ENCODE peak calls at places on chromosomes 12 and 14, in five cellular contexts. S, O, T, D and Q are unnamed samples.

GRCh38 chr14:81298911-81299310 is 78.2 kb upstream of the GTF2A1 start:
- DNase-seq in S (no peak), O (no peak), T (no peak), D (no peak), Q (no peak)

GRCh38 chr14:105492966-105493871 is 2.2 kb downstream of the TEDC1 start:
- DNase-seq in S (no peak), O (no peak), T (no peak), D (no peak), Q (no peak)

GRCh38 chr14:51394804-51395203 is 154.8 kb downstream of the TMX1 start:
- DNase-seq in S (no peak), O (no peak), T (no peak), D (no peak), Q (peak)

GRCh38 chr12:132940071-132940719 is 15.9 kb downstream of the ZNF605 start:
- DNase-seq in S (no peak), O (no peak), T (no peak), D (no peak), Q (no peak)

GRCh38 chr12:7091660-7092228 is 501 bp downstream of the C1R start:
- DNase-seq in S (no peak), O (no peak), T (no peak), D (no peak), Q (no peak)

GRCh38 chr12:119857036-119857435 is 20.1 kb downstream of the CIT start:
- DNase-seq in S (no peak), O (no peak), T (no peak), D (no peak), Q (no peak)

GRCh38 chr14:77264466-77265186 is 6.4 kb downstream of the NGB start:
- DNase-seq in S (no peak), O (no peak), T (no peak), D (no peak), Q (no peak)

GRCh38 chr12:15996254-15996653 is 85.1 kb downstream of the DERA start:
- DNase-seq in S (no peak), O (no peak), T (no peak), D (no peak), Q (peak)

GRCh38 chr14:104227806-104228205 is 89.4 kb downstream of the KIF26A start:
- DNase-seq in S (no peak), O (no peak), T (no peak), D (no peak), Q (no peak)

GRCh38 chr14:97523936-97524335 is 726.8 kb downstream of the VRK1 start:
- DNase-seq in S (no peak), O (peak), T (no peak), D (no peak), Q (no peak)

GRCh38 chr12:113880337-113880736 is 85.8 kb downstream of the RBM19 start:
- DNase-seq in S (no peak), O (no peak), T (no peak), D (no peak), Q (no peak)

GRCh38 chr14:57329833-57330232 is 60.6 kb upstream of the NAA30 start:
- DNase-seq in S (no peak), O (no peak), T (no peak), D (no peak), Q (no peak)

GRCh38 chr12:68042212-68042699 is 53.0 kb downstream of the IFNG-AS1 start:
- DNase-seq in S (no peak), O (no peak), T (no peak), D (peak), Q (no peak)

GRCh38 chr12:127539499-127539898 is 727.5 kb upstream of the TMEM132C start:
- DNase-seq in S (no peak), O (no peak), T (peak), D (no peak), Q (no peak)

GRCh38 chr12:96396209-96396608 is 4.0 kb downstream of the CDK17 start:
- DNase-seq in S (no peak), O (no peak), T (no peak), D (no peak), Q (peak)

GRCh38 chr12:96399081-96399918 is 939 bp downstream of the CDK17 start:
- DNase-seq in S (peak), O (no peak), T (peak), D (peak), Q (peak)

GRCh38 chr12:96398422-96399080 is 1.7 kb downstream of the CDK17 start:
- DNase-seq in S (no peak), O (no peak), T (no peak), D (peak), Q (no peak)

GRCh38 chr12:96396914-96397313 is 3.3 kb downstream of the CDK17 start:
- DNase-seq in S (no peak), O (no peak), T (no peak), D (no peak), Q (no peak)

GRCh38 chr12:96397756-96398421 is 2.4 kb downstream of the CDK17 start:
- DNase-seq in S (no peak), O (no peak), T (no peak), D (no peak), Q (no peak)
- TF ChIP-seq JUND in S (no peak), O (no peak), T (no peak), D (no peak), Q (no peak)

GRCh38 chr12:43336962-43337555 is 214.9 kb downstream of the ADAMTS20 start:
- DNase-seq in S (no peak), O (peak), T (peak), D (no peak), Q (peak)
- TF ChIP-seq JUND in S (no peak), O (no peak), T (no peak), D (no peak), Q (no peak)

DNA sequence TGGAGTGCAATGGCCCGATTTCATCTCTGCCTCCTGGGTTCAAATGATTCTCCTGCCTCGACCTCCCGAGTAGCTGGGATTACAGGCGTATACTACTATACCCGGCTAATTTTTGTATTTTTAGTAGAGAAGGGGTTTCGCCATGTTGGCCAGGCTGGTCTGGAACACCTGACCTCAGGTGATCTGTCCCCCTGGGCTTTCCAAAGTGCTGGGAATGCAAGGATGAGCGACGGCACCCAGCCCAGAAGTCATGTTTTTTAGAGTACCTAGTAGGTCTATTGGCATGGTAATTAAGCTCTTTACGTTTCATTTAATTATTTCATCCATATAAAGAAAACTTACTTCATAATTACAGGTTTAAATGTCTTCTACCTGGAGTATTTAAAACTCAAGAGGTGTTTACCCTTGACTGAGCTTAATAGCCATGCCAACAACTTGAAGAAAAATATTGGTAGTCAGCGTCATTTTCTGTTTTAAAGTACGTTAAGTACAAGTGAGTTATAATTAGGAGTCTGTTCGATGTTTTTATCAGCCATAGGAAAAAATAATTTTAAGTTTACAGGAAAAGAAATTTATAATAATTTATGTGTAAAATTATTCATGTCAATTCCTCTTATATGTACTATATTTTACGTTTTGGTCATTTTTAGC is 4.0 kb downstream of the TMPO start:
- DNase-seq in S (no peak), O (no peak), T (no peak), D (no peak), Q (peak)
- TF ChIP-seq JUND in S (no peak), O (no peak), T (no peak), D (no peak), Q (no peak)

GRCh38 chr14:71317385-71318096 is 410.3 kb downstream of the PCNX1 start:
- DNase-seq in S (no peak), O (no peak), T (no peak), D (no peak), Q (no peak)
- TF ChIP-seq JUND in S (no peak), O (no peak), T (no peak), D (no peak), Q (no peak)